ENCODE peak calls at places on chromosome 15, in eight cellular contexts. F, U, O, N, B, H, V and P are unnamed samples.

GRCh38 chr15:86349565-86349964 is 269.9 kb downstream of the AGBL1 start:
- DNase-seq in F (no peak), U (no peak), O (no peak), N (no peak), B (no peak), H (no peak), V (no peak), P (no peak)

GRCh38 chr15:84823580-84823878 is 6.4 kb downstream of the ALPK3 start:
- DNase-seq in F (no peak), U (no peak), O (no peak), N (no peak), B (no peak), H (no peak), V (no peak), P (no peak)

GRCh38 chr15:42184313-42184712 is 23.8 kb downstream of the VPS39 start:
- DNase-seq in F (no peak), U (no peak), O (no peak), N (no peak), B (no peak), H (no peak), V (no peak), P (no peak)

GRCh38 chr15:67080118-67080899 is 14.9 kb downstream of the SMAD3 start:
- DNase-seq in F (peak), U (peak), O (peak), N (no peak), B (no peak), H (no peak), V (no peak), P (no peak)

GRCh38 chr15:59536553-59536952 is 75.0 kb upstream of the GCNT3 start:
- DNase-seq in F (no peak), U (no peak), O (no peak), N (no peak), B (no peak), H (no peak), V (no peak), P (no peak)

GRCh38 chr15:80776420-80777045 is 2.6 kb upstream of the CEMIP start:
- DNase-seq in F (peak), U (no peak), O (peak), N (no peak), B (peak), H (no peak), V (peak), P (peak)

GRCh38 chr15:74124196-74124595 is 6.2 kb upstream of the ISLR2 start:
- DNase-seq in F (no peak), U (no peak), O (no peak), N (no peak), B (no peak), H (no peak), V (no peak), P (no peak)

GRCh38 chr15:70494861-70495571 is 268.3 kb downstream of the UACA start:
- DNase-seq in F (no peak), U (peak), O (peak), N (no peak), B (no peak), H (no peak), V (peak), P (no peak)

GRCh38 chr15:59172289-59172901 is 34.2 kb upstream of the LDHAL6B start:
- DNase-seq in F (no peak), U (no peak), O (no peak), N (no peak), B (no peak), H (no peak), V (no peak), P (no peak)

GRCh38 chr15:50148362-50148963 is 29.4 kb upstream of the ATP8B4 start:
- DNase-seq in F (no peak), U (no peak), O (peak), N (no peak), B (no peak), H (no peak), V (peak), P (no peak)